ENCODE peak calls at places on chromosomes 7 and 10, in seven cellular contexts. J is KBM-7; X is stimulated activated CD4-positive, alpha-beta T cell treated with anti-CD3 and anti-CD28 coated beads, Interleukin-2, amount 100 ng/mL, for 48 hours; H is EL; A is endothelial cell; K is esophagus squamous epithelium; Q is GM13977. R is an unnamed sample.

GRCh38 chr10:36721851-36722250 is 403.5 kb upstream of the ANKRD30A start:
- DNase-seq in J (no peak), X (no peak), H (no peak), A (no peak), K (no peak), Q (no peak), R (no peak)

GRCh38 chr10:101617102-101617823 is 29.1 kb downstream of the DPCD start:
- DNase-seq in J (peak; percentile 69), X (no peak), H (no peak), A (no peak), K (no peak), Q (peak; percentile 77), R (no peak)

GRCh38 chr10:63711361-63711760 is 190.2 kb downstream of the REEP3 start:
- DNase-seq in J (no peak), X (no peak), H (no peak), A (no peak), K (no peak), Q (no peak), R (no peak)

GRCh38 chr10:48498940-48499510 is 105.8 kb downstream of the ARHGAP22 start:
- DNase-seq in J (no peak), X (no peak), H (no peak), A (no peak), K (no peak), Q (no peak), R (no peak)

GRCh38 chr7:131123991-131124629 is 203.6 kb upstream of the MKLN1 start:
- DNase-seq in J (no peak), X (no peak), H (no peak), A (no peak), K (no peak), Q (peak; percentile 76), R (no peak)

GRCh38 chr7:867406-868188 is 8.8 kb upstream of the GET4 start:
- DNase-seq in J (no peak), X (no peak), H (peak; percentile 79), A (no peak), K (no peak), Q (no peak), R (no peak)

GRCh38 chr10:132696728-132697567 is 89.0 kb downstream of the NKX6-2 start:
- DNase-seq in J (no peak), X (no peak), H (no peak), A (no peak), K (no peak), Q (no peak), R (no peak)

GRCh38 chr7:138864667-138865066 is 66.7 kb upstream of the ATP6V0A4 start:
- DNase-seq in J (no peak), X (no peak), H (peak; percentile 77), A (no peak), K (no peak), Q (no peak), R (no peak)

GRCh38 chr10:127182161-127182560 is 14.2 kb downstream of the INSYN2A start:
- DNase-seq in J (no peak), X (no peak), H (no peak), A (no peak), K (no peak), Q (no peak), R (no peak)

GRCh38 chr10:64097391-64098122 is 576.4 kb downstream of the REEP3 start:
- DNase-seq in J (no peak), X (no peak), H (no peak), A (no peak), K (no peak), Q (no peak), R (no peak)

GRCh38 chr7:16648551-16648950 is 2.6 kb downstream of the BZW2 start:
- DNase-seq in J (peak; percentile 31), X (no peak), H (no peak), A (peak; percentile 13), K (no peak), Q (no peak), R (no peak)

GRCh38 chr10:126130291-126130710 is 233.9 kb downstream of the FANK1 start:
- DNase-seq in J (no peak), X (no peak), H (no peak), A (no peak), K (no peak), Q (no peak), R (no peak)

GRCh38 chr7:25868509-25868908 is 283.5 kb upstream of the NFE2L3 start:
- DNase-seq in J (no peak), X (no peak), H (no peak), A (no peak), K (no peak), Q (no peak), R (no peak)

GRCh38 chr10:116490028-116490662 is 55.6 kb upstream of the PNLIP start:
- DNase-seq in J (peak; percentile 29), X (no peak), H (peak; percentile 11), A (no peak), K (no peak), Q (peak; percentile 39), R (no peak)